ENCODE peak calls at places on chromosomes 16 and 17, in seven cellular contexts. K is stomach, H is SK-N-SH, I is GM12878, U is tibial nerve, Y is esophagus muscularis mucosa, J is ovary. L is an unnamed sample.

GRCh38 chr17:339193-340061 is 13.2 kb downstream of the RPH3AL start:
- DNase-seq in J (no peak), Y (no peak), I (no peak), K (peak), U (no peak), H (peak), L (peak)

GRCh38 chr17:39652635-39653315 is 12.4 kb upstream of the TCAP start:
- DNase-seq in U (no peak), J (no peak), I (no peak), K (no peak), H (no peak), Y (no peak), L (no peak)

GRCh38 chr17:75645889-75646625 is 12.8 kb downstream of the SMIM5 start:
- DNase-seq in I (peak), U (no peak), J (no peak), K (peak), H (peak), Y (no peak), L (peak)

GRCh38 chr17:79988163-79988971 is 47.3 kb downstream of the TBC1D16 start:
- DNase-seq in J (peak), K (peak), U (no peak), H (no peak), I (no peak), Y (no peak), L (peak)

GRCh38 chr17:64496348-64496785 is 487 bp downstream of the POLG2 start:
- DNase-seq in I (no peak), K (no peak), U (no peak), H (no peak), Y (no peak), J (no peak), L (no peak)

GRCh38 chr16:4090476-4090875 is 25.8 kb downstream of the ADCY9 start:
- DNase-seq in I (no peak), U (no peak), Y (no peak), J (peak), K (no peak), H (no peak), L (no peak)

GRCh38 chr17:36936455-36936934 is 780 bp upstream of the LHX1 start:
- DNase-seq in K (no peak), U (no peak), J (no peak), I (no peak), Y (no peak), H (peak), L (no peak)

GRCh38 chr16:80347900-80348299 is 192.9 kb upstream of the DYNLRB2 start:
- DNase-seq in Y (no peak), I (no peak), U (peak), K (peak), H (no peak), J (peak), L (no peak)

GRCh38 chr17:36544049-36544319 is 735 bp upstream of the GGNBP2 start:
- DNase-seq in U (no peak), I (peak), J (no peak), H (no peak), K (peak), Y (no peak), L (peak)

GRCh38 chr16:1784977-1785845 is 2.5 kb downstream of the NUBP2 start:
- DNase-seq in K (no peak), Y (no peak), J (peak), U (no peak), I (no peak), H (no peak), L (no peak)

GRCh38 chr16:67417333-67418061 is 1.2 kb upstream of the ZDHHC1 start:
- DNase-seq in K (no peak), Y (no peak), U (no peak), I (no peak), J (no peak), H (no peak), L (no peak)

GRCh38 chr17:4110152-4110551 is 32.7 kb downstream of the ZZEF1 start:
- DNase-seq in K (no peak), I (no peak), H (no peak), U (no peak), J (no peak), Y (no peak), L (no peak)

GRCh38 chr16:8712589-8713361 is 38.4 kb downstream of the ABAT start:
- DNase-seq in Y (no peak), U (no peak), K (no peak), H (peak), J (no peak), I (no peak), L (no peak)

GRCh38 chr17:79897243-79898063 is 58.2 kb upstream of the CBX4 start:
- DNase-seq in U (no peak), K (no peak), I (no peak), Y (no peak), J (no peak), H (no peak), L (no peak)

GRCh38 chr17:11330871-11331270 is 89.9 kb downstream of the SHISA6 start:
- DNase-seq in I (no peak), K (no peak), Y (peak), U (no peak), H (no peak), J (peak), L (no peak)

GRCh38 chr17:18262111-18262510 is 1.6 kb downstream of the MIEF2 start:
- DNase-seq in Y (no peak), H (no peak), U (no peak), I (no peak), J (no peak), K (no peak), L (no peak)

GRCh38 chr17:29390856-29391631 is 881 bp downstream of the TAOK1 start:
- DNase-seq in I (no peak), J (no peak), K (no peak), U (no peak), H (peak), Y (no peak), L (no peak)

GRCh38 chr16:17475104-17475503 is 4.3 kb upstream of the XYLT1 start:
- DNase-seq in U (no peak), K (no peak), I (no peak), J (no peak), Y (no peak), H (no peak), L (no peak)

GRCh38 chr16:79283578-79283977 is 317.0 kb downstream of the MAF start:
- DNase-seq in H (no peak), K (no peak), Y (no peak), U (no peak), J (no peak), I (no peak), L (no peak)

GRCh38 chr17:17298108-17298507 is 5.1 kb upstream of the NT5M start:
- DNase-seq in Y (no peak), U (no peak), J (no peak), K (no peak), I (no peak), H (no peak), L (no peak)

GRCh38 chr17:61805399-61805798 is 57.9 kb downstream of the BRIP1 start:
- DNase-seq in U (no peak), K (no peak), J (no peak), I (no peak), Y (no peak), H (no peak), L (no peak)

GRCh38 chr17:36937961-36938565 is 788 bp downstream of the LHX1 start:
- DNase-seq in H (peak), K (no peak), U (no peak), I (no peak), Y (no peak), J (no peak), L (no peak)

GRCh38 chr17:40598021-40598927 is 33.0 kb upstream of the CCR7 start:
- DNase-seq in U (no peak), H (no peak), K (no peak), J (no peak), I (no peak), Y (peak), L (no peak)

GRCh38 chr17:45248132-45248936 is 13.6 kb downstream of the SPATA32 start:
- DNase-seq in U (no peak), J (no peak), Y (no peak), H (no peak), K (peak), I (no peak), L (no peak)

DNA sequence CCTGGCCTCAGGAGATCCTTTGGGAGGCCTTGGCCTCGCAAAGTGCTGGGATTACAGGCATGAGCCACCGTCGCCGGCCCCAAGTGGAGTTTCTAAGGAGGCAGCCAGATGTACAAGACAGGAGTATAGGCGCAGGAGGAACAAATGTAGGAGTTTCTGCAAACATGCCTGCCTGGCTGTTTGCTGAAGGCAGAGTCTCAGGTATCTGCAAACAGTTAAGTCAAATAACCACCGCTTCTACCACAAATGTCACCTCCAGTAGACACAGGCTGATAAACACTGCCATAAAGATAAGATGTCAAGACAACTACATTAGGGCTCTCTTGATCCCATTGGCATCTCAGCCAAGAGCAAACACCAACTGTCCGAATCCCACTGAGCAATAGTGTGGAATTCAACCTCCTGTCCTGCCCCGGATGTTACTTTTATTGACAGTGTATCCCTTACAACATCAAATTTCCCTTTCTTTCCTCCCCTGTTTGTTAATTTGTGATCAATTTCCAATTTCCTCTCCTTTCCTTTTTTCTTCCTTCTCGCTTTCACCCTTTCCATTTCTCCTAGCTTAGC is 5.6 kb upstream of the COG1 start:
- DNase-seq in J (no peak), K (peak), H (no peak), Y (no peak), U (no peak), I (no peak), L (no peak)
- TF ChIP-seq EP300 in J (no peak), K (no peak), H (no peak), Y (no peak), U (no peak), I (no peak), L (no peak)

DNA sequence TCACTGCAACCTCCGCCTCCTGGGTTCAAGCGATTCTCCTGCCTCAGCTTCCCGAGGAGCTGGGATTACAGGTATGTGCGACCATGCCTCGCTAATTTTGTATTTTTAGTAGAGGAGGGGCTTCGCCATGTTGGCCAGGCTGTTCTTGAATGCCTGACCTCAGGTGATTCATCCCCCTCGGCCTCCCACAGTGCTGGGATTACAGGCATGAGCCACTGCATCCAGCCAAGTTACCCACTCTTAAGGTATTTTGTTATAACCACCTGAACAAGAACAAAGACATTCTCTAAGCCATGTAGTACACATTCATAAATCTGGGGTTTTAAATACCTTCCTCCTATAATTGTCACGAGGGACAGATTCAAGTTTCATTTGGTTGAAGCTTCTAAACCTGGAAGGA is 12.3 kb upstream of the TMEM170A start:
- DNase-seq in Y (no peak), J (no peak), K (no peak), I (no peak), U (no peak), H (no peak), L (no peak)
- TF ChIP-seq EP300 in Y (no peak), J (no peak), K (no peak), I (no peak), U (no peak), H (no peak), L (no peak)

GRCh38 chr17:7256766-7257456 is 4.9 kb downstream of the ELP5 start:
- DNase-seq in K (no peak), I (no peak), H (no peak), J (no peak), U (no peak), Y (no peak), L (no peak)

GRCh38 chr17:7260151-7260550 is 2.1 kb downstream of the CLDN7 start:
- DNase-seq in J (no peak), U (no peak), I (no peak), H (peak), Y (no peak), K (no peak), L (no peak)

GRCh38 chr17:7259555-7259889 is 2.8 kb downstream of the CLDN7 start:
- DNase-seq in I (no peak), K (no peak), Y (no peak), H (no peak), U (no peak), J (no peak), L (no peak)

GRCh38 chr17:7260601-7261376 is 1.5 kb downstream of the CLDN7 start:
- DNase-seq in Y (no peak), K (peak), H (no peak), J (no peak), I (no peak), U (no peak), L (no peak)

DNA sequence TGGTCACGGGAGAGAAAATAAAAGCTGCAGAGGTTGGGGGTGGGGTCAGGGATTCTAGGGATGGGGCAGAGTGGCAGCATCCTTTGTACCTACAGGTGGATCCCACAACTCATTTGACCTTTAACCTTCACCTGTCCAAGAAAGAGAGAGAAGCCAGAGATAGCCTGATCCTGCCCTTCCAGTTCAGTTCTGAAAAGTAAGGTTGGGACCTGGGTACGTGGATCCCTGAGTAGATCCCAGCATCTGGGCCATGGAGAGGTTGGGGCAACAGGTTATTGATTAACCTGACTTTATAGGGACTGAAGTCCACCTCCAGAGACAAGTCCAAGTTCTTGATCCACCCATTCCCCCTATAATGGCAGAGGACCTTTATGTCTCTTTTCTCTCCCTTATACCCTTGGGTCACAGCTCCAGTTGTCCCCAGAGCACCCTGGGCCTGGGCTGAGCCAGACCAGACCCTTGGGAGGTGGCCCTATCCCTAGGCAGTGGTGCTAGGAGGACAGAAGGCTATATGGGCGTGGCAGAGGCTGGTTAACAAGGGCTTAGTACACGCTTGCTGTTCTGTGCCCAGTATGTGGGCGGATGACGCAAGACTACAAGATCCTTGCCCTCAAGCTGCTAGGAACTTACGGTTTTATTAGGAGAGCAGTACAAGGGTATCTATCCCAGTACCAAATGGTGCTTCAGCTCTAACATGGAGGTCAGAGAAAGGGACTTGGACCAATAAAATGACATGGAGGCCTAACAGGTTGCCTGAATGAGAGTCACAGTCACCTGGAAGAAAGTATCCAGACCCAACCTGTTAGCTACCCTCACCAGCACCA is 3.3 kb downstream of the CLDN7 start:
- DNase-seq in H (no peak), K (no peak), J (no peak), I (no peak), Y (no peak), U (no peak), L (no peak)
- TF ChIP-seq EP300 in H (no peak), K (no peak), J (no peak), I (no peak), Y (no peak), U (no peak), L (no peak)

GRCh38 chr17:10328971-10329923 is 43.6 kb downstream of the MYH13 start:
- DNase-seq in K (no peak), U (no peak), H (no peak), J (no peak), I (no peak), Y (no peak), L (no peak)

GRCh38 chr17:10327640-10328039 is 45.2 kb downstream of the MYH13 start:
- DNase-seq in U (peak), H (peak), Y (peak), J (peak), I (peak), K (peak), L (peak)

GRCh38 chr17:10328206-10328605 is 44.6 kb downstream of the MYH13 start:
- DNase-seq in U (no peak), I (no peak), Y (no peak), H (no peak), K (no peak), J (no peak), L (no peak)

GRCh38 chr17:10323812-10324610 is 48.8 kb downstream of the MYH13 start:
- DNase-seq in U (no peak), I (no peak), Y (no peak), H (no peak), K (no peak), J (no peak), L (no peak)

DNA sequence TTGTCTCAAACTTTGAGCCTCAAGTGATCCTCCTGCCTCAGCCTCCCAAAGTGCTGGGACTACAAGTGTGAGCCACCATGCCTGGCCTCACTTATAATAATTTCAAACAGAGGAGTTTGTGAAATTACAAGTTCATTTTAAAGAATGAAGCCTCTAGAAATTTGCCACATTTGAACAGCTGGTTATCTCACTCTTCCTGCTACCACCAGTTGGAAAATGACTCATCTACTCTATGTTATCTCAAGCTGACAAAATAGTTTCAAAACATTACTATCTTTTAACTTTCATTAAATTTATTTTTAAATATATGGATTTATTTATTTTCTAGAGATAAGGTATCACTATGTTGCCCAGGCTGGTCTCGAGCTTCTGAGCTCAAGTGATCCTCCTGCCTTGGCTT is 47.8 kb downstream of the MYH13 start:
- DNase-seq in Y (no peak), J (no peak), H (no peak), I (no peak), K (no peak), U (no peak), L (no peak)
- TF ChIP-seq EP300 in Y (no peak), J (no peak), H (no peak), I (no peak), K (no peak), U (no peak), L (no peak)

GRCh38 chr16:89972244-89973234 is 24.0 kb downstream of the DEF8 start:
- DNase-seq in K (peak), U (peak), Y (peak), J (peak), I (no peak), H (peak), L (peak)
- TF ChIP-seq EP300 in K (no peak), U (no peak), Y (no peak), J (no peak), I (no peak), H (peak), L (no peak)

DNA sequence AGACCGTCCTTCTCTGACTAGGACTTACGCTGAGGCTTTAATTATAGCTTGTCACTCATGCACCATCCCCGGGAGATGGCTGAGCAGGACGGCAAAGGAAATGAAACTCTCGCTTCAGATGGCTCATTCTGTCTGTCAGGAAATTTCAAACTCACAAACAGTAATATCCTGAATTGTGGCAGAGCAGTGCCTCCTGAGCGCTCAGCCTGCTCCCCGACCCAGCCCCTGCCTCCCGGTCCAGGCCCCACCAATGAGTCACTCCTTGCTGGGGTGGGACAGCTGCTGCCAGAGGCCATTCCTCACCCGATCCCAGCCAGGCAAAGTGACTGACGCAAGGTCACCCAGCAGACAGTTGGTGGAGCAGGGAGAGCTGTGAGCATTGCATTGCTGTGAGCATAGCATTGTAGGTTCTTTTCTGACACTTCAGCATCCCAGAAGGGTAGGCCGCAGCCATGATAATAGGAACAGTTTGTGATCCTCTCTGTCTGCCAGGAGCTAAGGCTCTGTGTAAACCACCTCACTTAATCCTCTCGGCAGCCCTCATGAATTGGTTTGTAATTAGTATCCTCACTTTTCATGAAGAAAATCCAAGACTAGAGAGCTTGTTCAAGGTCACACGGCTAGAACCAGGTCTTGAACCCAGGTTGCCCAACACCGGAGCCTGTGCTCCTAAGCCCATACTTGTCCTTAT is 20.9 kb downstream of the CCDC182 start:
- DNase-seq in H (no peak), J (no peak), U (no peak), Y (no peak), K (no peak), I (peak), L (no peak)
- TF ChIP-seq EP300 in H (no peak), J (no peak), U (no peak), Y (no peak), K (no peak), I (no peak), L (no peak)

L was measured in sigmoid colon.